ENCODE peak calls at places on chromosomes 2 and 18, in four cellular contexts. C, K, A and N are unnamed samples.

GRCh38 chr2:20629181-20629580 is 21.7 kb downstream of the HS1BP3 start:
- DNase-seq in K (no peak), C (no peak), A (no peak), N (no peak)

GRCh38 chr18:53941601-53942335 is 282.7 kb downstream of the MBD2 start:
- DNase-seq in K (no peak), A (no peak), C (no peak), N (no peak)

GRCh38 chr18:12990662-12990976 is 543 bp upstream of the CEP192 start:
- DNase-seq in K (no peak), C (no peak), A (no peak), N (no peak)

GRCh38 chr2:42914314-42914713 is 121.9 kb upstream of the HAAO start:
- DNase-seq in K (no peak), A (no peak), C (no peak), N (no peak)

GRCh38 chr2:20678751-20679150 is 11.8 kb downstream of the GDF7 start:
- DNase-seq in K (no peak), A (no peak), C (no peak), N (no peak)

GRCh38 chr2:210261996-210262510 is 36.8 kb upstream of the ACADL start:
- DNase-seq in C (no peak), K (no peak), A (no peak), N (no peak)

GRCh38 chr2:66498597-66498910 is 63.6 kb downstream of the MEIS1 start:
- DNase-seq in C (no peak), A (no peak), K (no peak), N (no peak)

GRCh38 chr2:66889632-66889882 is 454.6 kb downstream of the MEIS1 start:
- DNase-seq in A (no peak), K (no peak), C (no peak), N (no peak)

GRCh38 chr2:215269397-215270117 is 42.3 kb upstream of the ATIC start:
- DNase-seq in C (peak; percentile 92), A (peak; percentile 80), K (peak; percentile 58), N (peak; percentile 57)